ENCODE peak calls at places on chromosomes 16 and 17, in eight cellular contexts. V is effector CD4-positive, alpha-beta T cell; I is activated gamma-delta T cell treated with anti-CD3 and anti-CD28 coated beads, Interleukin-2, amount 50 U/mL, for 16 hours; X is activated T-helper 1 cell treated with Interleukin-2 at 50 U/mL for 16 hours; M is CD8-positive, alpha-beta T cell; O is activated CD8-positive, alpha-beta memory T cell treated with anti-CD3 and anti-CD28 coated beads, Interleukin-2, amount 50 U/mL, for 48 hours; K is T-helper 17 cell; E is hypothalamus. R is an unnamed sample.

GRCh38 chr16:27322858-27323780 is 9.3 kb downstream of the IL4R start:
- DNase-seq in V (no peak), I (no peak), X (no peak), M (no peak), O (no peak), K (no peak), E (no peak), R (no peak)

GRCh38 chr16:63983401-63983800 is 1138.5 kb downstream of the CDH11 start:
- DNase-seq in V (no peak), I (no peak), X (no peak), M (no peak), O (no peak), K (no peak), E (no peak), R (no peak)

GRCh38 chr17:45231481-45232116 is 9.9 kb downstream of the FMNL1 start:
- DNase-seq in V (no peak), I (no peak), X (no peak), M (no peak), O (no peak), K (no peak), E (no peak), R (no peak)

GRCh38 chr17:340074-340473 is 12.5 kb downstream of the RPH3AL start:
- DNase-seq in V (no peak), I (no peak), X (no peak), M (no peak), O (no peak), K (no peak), E (no peak), R (no peak)

GRCh38 chr17:13160281-13160680 is 142.5 kb upstream of the ELAC2 start:
- DNase-seq in V (no peak), I (no peak), X (no peak), M (no peak), O (no peak), K (no peak), E (no peak), R (no peak)

GRCh38 chr16:76108460-76108859 is 168.7 kb upstream of the CNTNAP4 start:
- DNase-seq in V (no peak), I (no peak), X (no peak), M (no peak), O (no peak), K (no peak), E (no peak), R (no peak)

GRCh38 chr17:67606471-67606870 is 111.3 kb upstream of the NOL11 start:
- DNase-seq in V (no peak), I (no peak), X (no peak), M (no peak), O (no peak), K (no peak), E (no peak), R (no peak)

GRCh38 chr17:71821512-71821911 is 299.3 kb upstream of the SOX9 start:
- DNase-seq in V (no peak), I (no peak), X (no peak), M (no peak), O (no peak), K (no peak), E (no peak), R (no peak)

GRCh38 chr16:1194665-1195392 is 30.2 kb downstream of the TPSG1 start:
- DNase-seq in V (no peak), I (no peak), X (no peak), M (no peak), O (peak), K (no peak), E (no peak), R (no peak)

GRCh38 chr17:27430882-27431491 is 25.3 kb upstream of the KSR1 start:
- DNase-seq in V (no peak), I (no peak), X (no peak), M (no peak), O (no peak), K (no peak), E (no peak), R (no peak)

GRCh38 chr16:27980076-27980775 is 83.3 kb downstream of the GSG1L start:
- DNase-seq in V (no peak), I (no peak), X (no peak), M (no peak), O (no peak), K (no peak), E (no peak), R (no peak)

GRCh38 chr17:59829217-59830006 is 63.3 kb downstream of the TUBD1 start:
- DNase-seq in V (peak), I (no peak), X (no peak), M (no peak), O (no peak), K (no peak), E (no peak), R (peak)

GRCh38 chr16:23579371-23579770 is 16.7 kb downstream of the NDUFAB1 start:
- DNase-seq in V (no peak), I (no peak), X (no peak), M (no peak), O (no peak), K (no peak), E (no peak), R (no peak)

GRCh38 chr17:2400474-2400866 is 390 bp downstream of the MNT start:
- DNase-seq in V (peak), I (peak), X (peak), M (peak), O (peak), K (peak), E (peak), R (peak)

GRCh38 chr16:31009894-31010293 is 544 bp downstream of the STX1B start:
- DNase-seq in V (no peak), I (no peak), X (no peak), M (no peak), O (no peak), K (no peak), E (no peak), R (no peak)

GRCh38 chr17:48100591-48101011 is 677 bp downstream of the CBX1 start:
- DNase-seq in V (no peak), I (no peak), X (no peak), M (no peak), O (no peak), K (no peak), E (no peak), R (no peak)

GRCh38 chr16:50535506-50536257 is 12.5 kb upstream of the NKD1 start:
- DNase-seq in V (no peak), I (no peak), X (no peak), M (no peak), O (peak), K (no peak), E (no peak), R (no peak)

GRCh38 chr16:65769776-65770438 is 596.6 kb upstream of the CDH5 start:
- DNase-seq in V (no peak), I (no peak), X (no peak), M (no peak), O (no peak), K (no peak), E (no peak), R (no peak)

GRCh38 chr16:79154081-79154480 is 446.5 kb downstream of the MAF start:
- DNase-seq in V (no peak), I (no peak), X (no peak), M (no peak), O (no peak), K (no peak), E (no peak), R (no peak)

GRCh38 chr17:21143695-21144094 is 16.9 kb downstream of the DHRS7B start:
- DNase-seq in V (no peak), I (no peak), X (no peak), M (no peak), O (no peak), K (no peak), E (no peak), R (no peak)

GRCh38 chr16:65809627-65810026 is 556.9 kb upstream of the CDH5 start:
- DNase-seq in V (no peak), I (no peak), X (no peak), M (no peak), O (no peak), K (no peak), E (no peak), R (no peak)

R was measured in stimulated activated naive B cell treated with anti-CD40 and anti-IgM and Interleukin-4, amounts not matched to agents 10 μg/mL and 1 μg/mL and 100 μg/mL, for 72 hours.